ENCODE peak calls at places on chromosomes 3 and 15, in six cellular contexts. H is NCI-H510A treated with DMSO at 0.1 percent for 48 hours, N is GM23338, P is IMR-90, T is COLO829, X is SK-N-MC. V is an unnamed sample.

GRCh38 chr3:148006508-148006907 is 597.3 kb downstream of the ZIC1 start:
- DNase-seq in H (no peak), N (peak), P (peak), T (no peak), X (peak), V (peak)

GRCh38 chr3:182486459-182486858 is 306.8 kb upstream of the ATP11B start:
- DNase-seq in H (peak), N (no peak), P (no peak), T (no peak), X (no peak), V (no peak)

GRCh38 chr3:110165344-110165743 is 828.0 kb upstream of the DPPA4 start:
- DNase-seq in H (peak), N (no peak), P (peak), T (no peak), X (no peak), V (no peak)

GRCh38 chr3:163776753-163777152 is 1301.5 kb downstream of the SI start:
- DNase-seq in H (no peak), N (no peak), P (no peak), T (no peak), X (no peak), V (no peak)

GRCh38 chr3:100106531-100107155 is 7.7 kb downstream of the FILIP1L start:
- DNase-seq in H (no peak), N (no peak), P (peak), T (no peak), X (no peak), V (no peak)

GRCh38 chr3:117193390-117193789 is 483.8 kb downstream of the TUSC7 start:
- DNase-seq in H (no peak), N (peak), P (no peak), T (peak), X (no peak), V (no peak)

GRCh38 chr3:161500057-161500836 is 3.6 kb downstream of the OTOL1 start:
- DNase-seq in H (no peak), N (no peak), P (no peak), T (no peak), X (no peak), V (no peak)

GRCh38 chr15:99732711-99733267 is 448 bp downstream of the LYSMD4 start:
- DNase-seq in H (no peak), N (peak), P (no peak), T (no peak), X (no peak), V (no peak)

GRCh38 chr15:57873564-57874209 is 167.2 kb downstream of the POLR2M start:
- DNase-seq in H (no peak), N (no peak), P (peak), T (no peak), X (no peak), V (no peak)

GRCh38 chr3:132592211-132592610 is 4.9 kb upstream of the ACKR4 start:
- DNase-seq in H (no peak), N (no peak), P (no peak), T (no peak), X (no peak), V (no peak)

GRCh38 chr3:127206611-127207516 is 13.9 kb downstream of the PRR23E start:
- DNase-seq in H (no peak), N (no peak), P (no peak), T (no peak), X (no peak), V (no peak)

GRCh38 chr3:189981668-189982067 is 139.0 kb downstream of the P3H2 start:
- DNase-seq in H (no peak), N (no peak), P (peak), T (peak), X (no peak), V (no peak)

GRCh38 chr3:116000315-116000714 is 377.0 kb downstream of the GAP43 start:
- DNase-seq in H (no peak), N (no peak), P (peak), T (peak), X (no peak), V (no peak)

GRCh38 chr15:58433597-58434333 is 2.0 kb downstream of the LIPC start:
- DNase-seq in H (no peak), N (no peak), P (no peak), T (no peak), X (no peak), V (peak)

GRCh38 chr15:70111203-70112017 is 13.7 kb upstream of the TLE3 start:
- DNase-seq in H (peak), N (peak), P (peak), T (peak), X (peak), V (peak)

GRCh38 chr15:36972704-36973103 is 127.6 kb downstream of the MEIS2 start:
- DNase-seq in H (no peak), N (no peak), P (no peak), T (no peak), X (no peak), V (no peak)

GRCh38 chr3:149579838-149580542 is 77.8 kb downstream of the WWTR1 start:
- DNase-seq in H (no peak), N (no peak), P (peak), T (no peak), X (no peak), V (no peak)

GRCh38 chr3:76044601-76045600 is 259.6 kb upstream of the ZNF717 start:
- DNase-seq in H (no peak), N (peak), P (peak), T (no peak), X (no peak), V (no peak)

GRCh38 chr15:48393650-48394049 is 62.4 kb downstream of the DUT start:
- DNase-seq in H (no peak), N (no peak), P (peak), T (no peak), X (no peak), V (no peak)

GRCh38 chr15:39486546-39487081 is 94.3 kb upstream of the THBS1 start:
- DNase-seq in H (no peak), N (no peak), P (peak), T (no peak), X (no peak), V (no peak)

GRCh38 chr3:149004622-149005021 is 13.3 kb downstream of the GYG1 start:
- DNase-seq in H (peak), N (no peak), P (peak), T (no peak), X (no peak), V (no peak)

GRCh38 chr3:38118421-38119247 is 18.3 kb downstream of the ACAA1 start:
- DNase-seq in H (no peak), N (no peak), P (no peak), T (no peak), X (no peak), V (no peak)

GRCh38 chr3:109050591-109051167 is 67.3 kb downstream of the MORC1 start:
- DNase-seq in H (peak), N (peak), P (peak), T (peak), X (no peak), V (peak)

GRCh38 chr15:33608714-33609113 is 297.9 kb downstream of the RYR3 start:
- DNase-seq in H (no peak), N (peak), P (no peak), T (peak), X (no peak), V (no peak)